ENCODE peak calls at places on chromosomes 2 and 18, in six cellular contexts. E is H9, Y is H1, O is IMR-90, B is trophoblast cell, D is mesenchymal stem cell. U is an unnamed sample.

GRCh38 chr18:54075681-54076080 is 148.8 kb downstream of the MBD2 start:
- DNase-seq in Y (no peak), E (no peak), O (no peak), B (peak), D (no peak), U (no peak)

GRCh38 chr18:58590231-58590630 is 38.7 kb downstream of the ALPK2 start:
- DNase-seq in D (peak), O (peak), B (peak), Y (no peak), E (no peak), U (no peak)

GRCh38 chr2:149799296-149799695 is 211.7 kb upstream of the MMADHC start:
- DNase-seq in D (peak), O (no peak), B (peak), Y (no peak), E (no peak), U (peak)

GRCh38 chr18:8029061-8029460 is 461.9 kb downstream of the PTPRM start:
- DNase-seq in D (no peak), E (peak), B (peak), Y (no peak), O (no peak), U (no peak)

GRCh38 chr2:186780701-186781316 is 68.2 kb downstream of the ZSWIM2 start:
- DNase-seq in E (peak), B (peak), Y (peak), O (peak), D (no peak), U (peak)

GRCh38 chr2:36618381-36618780 is 20.4 kb upstream of the FEZ2 start:
- DNase-seq in B (peak), E (peak), O (peak), D (peak), Y (peak), U (peak)

GRCh38 chr2:127570282-127571250 is 35.1 kb downstream of the MYO7B start:
- DNase-seq in Y (no peak), D (no peak), O (peak), B (peak), E (peak), U (no peak)

GRCh38 chr2:85371045-85371444 is 16.5 kb downstream of the ELMOD3 start:
- DNase-seq in O (no peak), D (no peak), Y (no peak), B (no peak), E (no peak), U (no peak)

GRCh38 chr2:210170442-210171303 is 536 bp downstream of the KANSL1L start:
- DNase-seq in Y (peak), D (peak), E (peak), O (peak), B (peak), U (peak)

GRCh38 chr2:202037086-202037485 is 3.4 kb downstream of the FZD7 start:
- DNase-seq in B (no peak), O (peak), D (peak), E (no peak), Y (no peak), U (peak)

GRCh38 chr18:46160050-46160798 is 56.0 kb downstream of the HAUS1 start:
- DNase-seq in Y (no peak), O (no peak), E (no peak), D (peak), B (peak), U (no peak)

GRCh38 chr2:148927010-148927409 is 52.0 kb downstream of the KIF5C start:
- DNase-seq in E (no peak), O (no peak), D (no peak), Y (no peak), B (no peak), U (no peak)

GRCh38 chr2:106575955-106576354 is 88.8 kb downstream of the CD8B2 start:
- DNase-seq in O (peak), E (peak), D (peak), B (peak), Y (no peak), U (peak)

GRCh38 chr2:127516031-127516430 is 10.3 kb downstream of the IWS1 start:
- DNase-seq in D (no peak), B (no peak), Y (no peak), O (peak), E (no peak), U (no peak)

GRCh38 chr2:161238559-161239415 is 69.4 kb upstream of the PSMD14 start:
- DNase-seq in B (peak), Y (peak), E (peak), D (peak), O (peak), U (peak)

GRCh38 chr2:241373449-241373848 is 17.4 kb downstream of the FARP2 start:
- DNase-seq in O (no peak), D (no peak), Y (no peak), B (no peak), E (no peak), U (no peak)

GRCh38 chr2:189570565-189570964 is 10.0 kb downstream of the SLC40A1 start:
- DNase-seq in Y (no peak), E (no peak), B (peak), D (peak), O (peak), U (no peak)

GRCh38 chr2:239884875-239885274 is 140.3 kb downstream of the NDUFA10 start:
- DNase-seq in B (no peak), Y (no peak), D (peak), O (no peak), E (no peak), U (no peak)

GRCh38 chr2:102999958-103000357 is 238.1 kb downstream of the TMEM182 start:
- DNase-seq in D (no peak), O (no peak), E (no peak), B (no peak), Y (no peak), U (no peak)

GRCh38 chr2:237932731-237933131 is 34.1 kb upstream of the UBE2F start:
- DNase-seq in D (no peak), E (no peak), Y (no peak), B (no peak), O (peak), U (no peak)

GRCh38 chr2:16565481-16565880 is 100.2 kb downstream of the CYRIA start:
- DNase-seq in D (no peak), O (no peak), Y (no peak), B (peak), E (no peak), U (no peak)

GRCh38 chr2:233338046-233338445 is 16.2 kb upstream of the DGKD start:
- DNase-seq in O (no peak), B (no peak), Y (no peak), D (no peak), E (no peak), U (no peak)

GRCh38 chr2:205053827-205054410 is 508.6 kb downstream of the PARD3B start:
- DNase-seq in E (no peak), Y (no peak), O (peak), D (peak), B (peak), U (no peak)

GRCh38 chr2:238159676-238160205 is 971 bp downstream of the ERFE start:
- DNase-seq in E (no peak), D (no peak), O (no peak), B (no peak), Y (no peak), U (no peak)

GRCh38 chr2:120287183-120288015 is 34.7 kb downstream of the RALB start:
- DNase-seq in E (no peak), D (peak), B (peak), O (peak), Y (no peak), U (no peak)

GRCh38 chr18:55152801-55153200 is 193.5 kb upstream of the CCDC68 start:
- DNase-seq in O (peak), E (no peak), B (no peak), Y (no peak), D (no peak), U (no peak)

GRCh38 chr18:41938445-41938844 is 16.6 kb upstream of the PIK3C3 start:
- DNase-seq in B (no peak), D (peak), Y (no peak), E (no peak), O (peak), U (no peak)

GRCh38 chr2:191657977-191658376 is 20.0 kb upstream of the NABP1 start:
- DNase-seq in Y (no peak), E (no peak), D (no peak), O (peak), B (peak), U (no peak)

GRCh38 chr18:9638886-9639285 is 24.5 kb upstream of the PPP4R1 start:
- DNase-seq in O (no peak), B (no peak), Y (no peak), D (no peak), E (no peak), U (no peak)

GRCh38 chr18:9643549-9643948 is 29.2 kb upstream of the PPP4R1 start:
- DNase-seq in O (peak), E (peak), B (peak), D (peak), Y (peak), U (peak)

GRCh38 chr18:9648431-9649163 is 34.2 kb upstream of the PPP4R1 start:
- DNase-seq in Y (no peak), O (no peak), B (no peak), D (no peak), E (no peak), U (no peak)

GRCh38 chr18:9647496-9648323 is 33.4 kb upstream of the PPP4R1 start:
- DNase-seq in Y (no peak), D (peak), B (peak), O (no peak), E (no peak), U (no peak)

DNA sequence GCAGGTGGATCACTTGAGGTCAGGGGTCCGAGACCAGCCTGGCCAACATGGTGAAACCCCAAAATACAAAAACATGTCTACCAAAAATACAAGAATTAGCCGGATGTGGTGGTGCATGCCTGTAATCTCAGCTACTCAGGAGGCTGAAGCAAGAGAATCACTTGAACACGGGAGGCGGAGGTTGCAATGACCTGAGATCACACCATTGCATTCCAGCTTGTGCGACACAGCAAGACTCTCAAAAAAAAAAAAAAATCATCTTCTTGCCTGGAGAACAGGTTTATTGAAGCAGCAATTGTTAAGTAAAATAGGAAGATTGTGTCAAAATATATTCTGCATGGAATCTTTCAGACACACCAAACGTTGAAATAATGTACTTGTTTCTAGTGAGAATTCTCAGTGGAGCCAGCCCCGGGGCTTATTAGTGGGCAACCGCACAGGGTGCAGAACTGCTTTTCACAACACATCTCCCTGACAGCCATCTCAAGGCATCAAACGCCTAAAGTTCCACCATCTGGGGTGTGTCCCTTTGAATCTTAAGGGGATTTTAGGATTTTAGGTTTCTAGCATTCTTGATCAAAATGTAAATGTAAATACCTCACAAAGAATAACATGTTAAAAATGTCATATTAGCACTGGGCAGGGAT is 28.6 kb upstream of the PPP4R1 start:
- DNase-seq in E (no peak), O (no peak), B (peak), Y (no peak), D (peak), U (no peak)
- H3K4ac ChIP-seq in E (peak), O (peak), B (no peak), Y (peak), D (peak), U (no peak)

GRCh38 chr18:36516258-36516657 is 218.7 kb downstream of the FHOD3 start:
- DNase-seq in Y (no peak), B (no peak), E (no peak), D (no peak), O (no peak), U (no peak)

GRCh38 chr18:36519358-36519757 is 221.8 kb downstream of the FHOD3 start:
- DNase-seq in O (peak), B (peak), D (peak), Y (no peak), E (no peak), U (no peak)

GRCh38 chr18:36522503-36522902 is 225.0 kb downstream of the FHOD3 start:
- DNase-seq in B (no peak), Y (no peak), D (no peak), E (no peak), O (no peak), U (no peak)

GRCh38 chr18:36516726-36517125 is 219.2 kb downstream of the FHOD3 start:
- DNase-seq in B (peak), E (no peak), Y (no peak), D (no peak), O (no peak), U (no peak)

GRCh38 chr18:36518839-36519238 is 221.3 kb downstream of the FHOD3 start:
- DNase-seq in Y (no peak), B (no peak), D (no peak), O (no peak), E (no peak), U (no peak)
- H4K91ac ChIP-seq in Y (no peak), B (no peak), D (no peak), O (no peak), E (no peak), U (no peak)

GRCh38 chr2:55581875-55582547 is 35.4 kb downstream of the PPP4R3B start:
- DNase-seq in Y (no peak), O (peak), B (no peak), D (peak), E (no peak), U (no peak)

GRCh38 chr2:55585451-55586079 is 31.9 kb downstream of the PPP4R3B start:
- DNase-seq in Y (no peak), O (peak), B (peak), D (peak), E (no peak), U (no peak)

GRCh38 chr2:55581435-55581834 is 36.0 kb downstream of the PPP4R3B start:
- DNase-seq in B (no peak), E (no peak), O (no peak), D (peak), Y (no peak), U (no peak)
- H3K4ac ChIP-seq in B (no peak), E (no peak), O (no peak), D (no peak), Y (no peak), U (no peak)

DNA sequence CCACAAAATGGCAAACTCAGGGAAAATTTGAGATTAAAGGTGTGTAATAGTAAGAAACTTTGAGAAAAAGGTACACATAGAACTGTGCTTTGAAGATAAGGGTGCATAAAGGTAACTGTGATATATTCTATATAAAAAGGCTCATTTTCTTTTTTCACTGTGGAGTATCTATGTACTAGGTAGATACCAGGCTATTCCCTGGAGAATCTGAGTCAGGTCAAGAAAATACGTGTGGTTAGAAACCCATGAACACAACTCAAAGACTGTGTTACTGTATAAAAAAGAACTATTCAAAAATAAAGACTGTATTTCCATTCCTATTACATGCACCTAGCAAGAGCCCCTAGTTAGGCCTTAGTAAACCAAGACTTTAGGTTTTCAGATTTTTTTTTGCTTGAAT is 100.1 kb upstream of the GRB14 start:
- DNase-seq in O (no peak), E (no peak), Y (no peak), B (no peak), D (no peak), U (no peak)
- H4K91ac ChIP-seq in O (no peak), E (no peak), Y (no peak), B (no peak), D (no peak), U (no peak)

GRCh38 chr2:218799990-218800389 is 18.0 kb downstream of the CYP27A1 start:
- DNase-seq in E (no peak), Y (no peak), D (no peak), B (no peak), O (no peak), U (no peak)
- H3K4ac ChIP-seq in E (no peak), Y (no peak), D (no peak), B (no peak), O (no peak), U (no peak)